ENCODE peak calls at places on chromosome 10, in eight cellular contexts. W, T, J, X, U, Y, G and R are unnamed samples.

GRCh38 chr10:89339860-89340259 is 12.1 kb downstream of the IFIT3 start:
- DNase-seq in W (no peak), T (no peak), J (no peak), X (no peak), U (no peak), Y (no peak), G (no peak), R (no peak)

GRCh38 chr10:47195274-47195885 is 104.6 kb upstream of the GDF10 start:
- DNase-seq in W (no peak), T (peak; percentile 56), J (no peak), X (no peak), U (no peak), Y (no peak), G (no peak), R (peak; percentile 15)

GRCh38 chr10:75672842-75673241 is 241.4 kb downstream of the LRMDA start:
- DNase-seq in W (no peak), T (no peak), J (no peak), X (no peak), U (no peak), Y (no peak), G (no peak), R (no peak)

GRCh38 chr10:90751107-90751997 is 106.5 kb downstream of the HTR7 start:
- DNase-seq in W (no peak), T (peak; percentile 50), J (peak; percentile 77), X (peak; percentile 61), U (no peak), Y (peak; percentile 34), G (peak; percentile 11), R (peak; percentile 14)

GRCh38 chr10:49649294-49649693 is 30.2 kb upstream of the C10orf53 start:
- DNase-seq in W (no peak), T (peak; percentile 38), J (no peak), X (peak; percentile 31), U (no peak), Y (peak; percentile 43), G (no peak), R (no peak)

GRCh38 chr10:73522263-73522662 is 26.4 kb upstream of the PPP3CB start:
- DNase-seq in W (no peak), T (no peak), J (no peak), X (peak; percentile 67), U (no peak), Y (no peak), G (no peak), R (no peak)

GRCh38 chr10:91391915-91392314 is 18.2 kb upstream of the HECTD2 start:
- DNase-seq in W (no peak), T (no peak), J (no peak), X (no peak), U (no peak), Y (peak; percentile 17), G (no peak), R (no peak)

GRCh38 chr10:132532174-132532573 is 5.4 kb upstream of the INPP5A start:
- DNase-seq in W (no peak), T (no peak), J (no peak), X (peak; percentile 27), U (no peak), Y (no peak), G (no peak), R (no peak)

GRCh38 chr10:112262556-112262955 is 20.6 kb upstream of the TECTB start:
- DNase-seq in W (no peak), T (no peak), J (no peak), X (peak; percentile 35), U (no peak), Y (no peak), G (no peak), R (no peak)

GRCh38 chr10:88012627-88013026 is 149.2 kb downstream of the PTEN start:
- DNase-seq in W (no peak), T (no peak), J (no peak), X (no peak), U (no peak), Y (no peak), G (no peak), R (no peak)

GRCh38 chr10:121988361-121989324 is at the start of gene TACC2:
- DNase-seq in W (no peak), T (peak; percentile 14), J (no peak), X (no peak), U (no peak), Y (no peak), G (no peak), R (no peak)

GRCh38 chr10:92574545-92575377 is 868 bp upstream of the IDE start:
- DNase-seq in W (no peak), T (no peak), J (peak; percentile 49), X (peak; percentile 69), U (no peak), Y (peak; percentile 52), G (no peak), R (no peak)